ENCODE peak calls at places on chromosomes 6 and 20, in eight cellular contexts. G is IMR-90, I is endothelial cell of umbilical vein, T is AG04449, P is hepatocyte, Q is lung, J is fibroblast of the aortic adventitia, U is psoas muscle. W is an unnamed sample.

GRCh38 chr6:12185081-12185673 is 105.0 kb upstream of the EDN1 start:
- DNase-seq in G (no peak), I (no peak), T (no peak), P (no peak), Q (no peak), J (no peak), U (no peak), W (no peak)

GRCh38 chr6:37473364-37474095 is 26.2 kb downstream of the CCDC167 start:
- DNase-seq in G (peak; percentile 33), I (peak; percentile 88), T (no peak), P (no peak), Q (no peak), J (no peak), U (peak; percentile 49), W (no peak)

GRCh38 chr6:34344314-34344713 is 48.2 kb downstream of the NUDT3 start:
- DNase-seq in G (no peak), I (no peak), T (no peak), P (no peak), Q (no peak), J (peak; percentile 8), U (no peak), W (no peak)

GRCh38 chr6:5531853-5532375 is 270.6 kb downstream of the FARS2 start:
- DNase-seq in G (no peak), I (no peak), T (no peak), P (no peak), Q (no peak), J (no peak), U (no peak), W (no peak)

GRCh38 chr20:59403261-59403961 is 103.0 kb downstream of the EDN3 start:
- DNase-seq in G (no peak), I (peak; percentile 16), T (no peak), P (peak; percentile 79), Q (no peak), J (no peak), U (peak; percentile 45), W (no peak)

GRCh38 chr20:22522701-22523100 is 61.7 kb downstream of the FOXA2 start:
- DNase-seq in G (no peak), I (no peak), T (no peak), P (no peak), Q (no peak), J (no peak), U (no peak), W (no peak)

GRCh38 chr20:17562804-17563305 is 7.0 kb upstream of the DSTN start:
- DNase-seq in G (peak; percentile 62), I (peak; percentile 34), T (peak; percentile 93), P (no peak), Q (peak; percentile 53), J (peak; percentile 69), U (no peak), W (no peak)

GRCh38 chr6:31579546-31580445 is 2.4 kb downstream of the LTB start:
- DNase-seq in G (no peak), I (no peak), T (no peak), P (no peak), Q (no peak), J (no peak), U (no peak), W (no peak)

GRCh38 chr6:106979435-106979884 is 4.9 kb upstream of the CD24 start:
- DNase-seq in G (peak; percentile 76), I (peak; percentile 78), T (peak; percentile 14), P (peak; percentile 94), Q (peak; percentile 85), J (peak; percentile 82), U (peak; percentile 85), W (peak; percentile 72)

GRCh38 chr6:118894425-118895240 is 681 bp downstream of the ASF1A start:
- DNase-seq in G (peak; percentile 66), I (peak; percentile 68), T (no peak), P (peak; percentile 74), Q (peak; percentile 70), J (peak; percentile 58), U (peak; percentile 72), W (no peak)

GRCh38 chr6:148771212-148771601 is 24.4 kb downstream of the UST start:
- DNase-seq in G (no peak), I (no peak), T (no peak), P (no peak), Q (peak; percentile 69), J (no peak), U (no peak), W (no peak)

GRCh38 chr6:168093071-168093505 is 14.1 kb upstream of the FRMD1 start:
- DNase-seq in G (no peak), I (no peak), T (no peak), P (no peak), Q (no peak), J (no peak), U (peak; percentile 10), W (no peak)

GRCh38 chr6:11711994-11712698 is 66.5 kb downstream of the ADTRP start:
- DNase-seq in G (peak; percentile 34), I (no peak), T (no peak), P (no peak), Q (no peak), J (no peak), U (no peak), W (no peak)

GRCh38 chr20:41352106-41352505 is 11.5 kb downstream of the LPIN3 start:
- DNase-seq in G (no peak), I (no peak), T (no peak), P (no peak), Q (no peak), J (no peak), U (no peak), W (no peak)

GRCh38 chr20:40562031-40562430 is 127.0 kb downstream of the MAFB start:
- DNase-seq in G (no peak), I (no peak), T (no peak), P (peak; percentile 21), Q (peak; percentile 35), J (no peak), U (peak; percentile 18), W (no peak)

GRCh38 chr6:71181565-71181964 is 107.0 kb upstream of the OGFRL1 start:
- DNase-seq in G (peak; percentile 87), I (no peak), T (peak; percentile 49), P (peak; percentile 66), Q (no peak), J (peak; percentile 89), U (no peak), W (peak; percentile 80)

GRCh38 chr6:5067305-5067704 is 17.8 kb upstream of the PPP1R3G start:
- DNase-seq in G (no peak), I (no peak), T (no peak), P (no peak), Q (no peak), J (no peak), U (no peak), W (no peak)

GRCh38 chr6:87714093-87714809 is 12.2 kb upstream of the AKIRIN2 start:
- DNase-seq in G (peak; percentile 88), I (peak; percentile 66), T (no peak), P (no peak), Q (no peak), J (peak; percentile 79), U (no peak), W (no peak)

GRCh38 chr6:56040875-56041274 is 165.5 kb upstream of the BMP5 start:
- DNase-seq in G (peak; percentile 28), I (no peak), T (peak; percentile 72), P (no peak), Q (no peak), J (peak; percentile 92), U (no peak), W (no peak)

GRCh38 chr6:2917801-2918495 is 14.8 kb upstream of the SERPINB9 start:
- DNase-seq in G (no peak), I (no peak), T (no peak), P (no peak), Q (peak; percentile 25), J (no peak), U (no peak), W (no peak)

GRCh38 chr6:75070244-75070643 is 135.6 kb downstream of the COL12A1 start:
- DNase-seq in G (no peak), I (no peak), T (no peak), P (no peak), Q (no peak), J (no peak), U (no peak), W (no peak)

GRCh38 chr6:75065524-75065923 is 140.3 kb downstream of the COL12A1 start:
- DNase-seq in G (peak; percentile 25), I (peak; percentile 31), T (no peak), P (peak; percentile 25), Q (no peak), J (peak; percentile 43), U (no peak), W (peak; percentile 84)
- TF ChIP-seq CTCF in G (peak; percentile 12), I (peak; percentile 6), T (peak; percentile 47), P (peak; percentile 22), Q (no peak), J (peak; percentile 29), U (no peak), W (peak; percentile 23)

GRCh38 chr6:72760130-72760793 is 138.4 kb downstream of the KCNQ5 start:
- DNase-seq in G (peak; percentile 11), I (peak; percentile 21), T (no peak), P (no peak), Q (no peak), J (peak; percentile 54), U (no peak), W (no peak)
- H3K4me3 ChIP-seq in G (no peak overlapping the region), I (no peak overlapping the region), T (no peak overlapping the region), P (no peak overlapping the region), Q (no peak overlapping the region), J (no peak overlapping the region), U (no peak overlapping the region), W (no peak overlapping the region)

GRCh38 chr6:30154709-30155521 is 6.1 kb downstream of the TRIM10 start:
- DNase-seq in G (peak; percentile 50), I (peak; percentile 21), T (peak; percentile 72), P (peak; percentile 81), Q (no peak), J (peak; percentile 88), U (no peak), W (peak; percentile 49)
- TF ChIP-seq CTCF in G (no peak), I (no peak), T (no peak), P (no peak), Q (no peak), J (no peak), U (no peak), W (no peak)

DNA sequence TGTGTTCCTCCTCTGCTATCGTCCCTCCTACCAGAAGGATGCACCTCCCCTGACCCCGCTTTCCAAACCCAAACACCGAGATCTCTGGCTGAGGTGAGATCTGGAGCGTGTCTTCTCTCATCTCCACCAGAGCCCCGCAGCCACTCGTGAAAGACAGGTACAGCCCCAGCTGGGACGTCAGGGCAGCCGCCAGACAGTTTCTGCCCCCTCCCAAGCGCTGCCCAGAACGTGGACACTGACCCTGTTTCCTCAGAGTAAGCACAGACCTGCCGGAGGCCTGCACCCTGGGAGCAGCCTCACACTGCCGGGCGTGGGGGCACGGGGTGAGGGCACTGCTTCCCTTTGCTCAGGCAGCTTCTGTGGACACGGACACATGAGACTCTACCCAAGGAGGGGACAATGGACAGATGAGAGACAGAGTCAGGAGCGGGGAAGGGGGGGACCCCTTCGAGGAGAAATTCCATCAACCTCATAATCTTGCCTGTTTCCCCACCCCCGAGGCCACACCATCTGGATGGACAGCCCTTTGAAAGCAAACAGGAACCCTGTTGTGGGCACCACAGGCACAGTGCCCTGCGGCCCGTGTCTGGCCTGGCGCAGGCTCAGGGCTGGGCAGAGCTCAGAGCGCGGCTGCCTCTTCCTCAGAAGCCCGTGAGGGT is 210.6 kb downstream of the DLL1 start:
- DNase-seq in G (no peak), I (no peak), T (no peak), P (no peak), Q (no peak), J (no peak), U (no peak), W (no peak)
- H3K4me3 ChIP-seq in G (no peak overlapping the region), I (no peak overlapping the region), T (no peak overlapping the region), P (no peak overlapping the region), Q (no peak overlapping the region), J (no peak overlapping the region), U (no peak overlapping the region), W (no peak overlapping the region)

W was measured in astrocyte of the cerebellum.